ENCODE peak calls at places on chromosomes 2 and 18, in ten cellular contexts. J is colonic mucosa; Z is PC-9; R is nucleus accumbens; F is C1 segment of cervical spinal cord; M is activated naive CD4-positive, alpha-beta T cell treated with anti-CD3 and anti-CD28 coated beads for 36 hours; G is T-helper 17 cell; N is AG04449; H is AG10803; W is Right ventricle myocardium inferior. O is an unnamed sample.

GRCh38 chr18:79699653-79700052 is 20.1 kb downstream of the CTDP1 start:
- DNase-seq in M (no peak), G (no peak), H (no peak), Z (no peak), N (no peak), R (no peak), W (no peak), J (peak; percentile 65), F (no peak), O (no peak)

GRCh38 chr2:162317910-162318279 is 589 bp downstream of the IFIH1 start:
- DNase-seq in W (no peak), G (peak; percentile 11), F (no peak), R (no peak), Z (peak; percentile 27), N (no peak), M (peak; percentile 48), H (peak; percentile 14), J (peak; percentile 57), O (no peak)

GRCh38 chr2:17461087-17461475 is 57.2 kb downstream of the RAD51AP2 start:
- DNase-seq in N (no peak), M (no peak), Z (no peak), W (no peak), G (no peak), H (no peak), J (no peak), R (no peak), F (no peak), O (no peak)

GRCh38 chr18:9885170-9886004 is at the start of gene TXNDC2:
- DNase-seq in J (no peak), W (no peak), R (no peak), N (no peak), M (no peak), F (no peak), H (no peak), Z (no peak), G (no peak), O (no peak)

GRCh38 chr2:237190958-237191692 is 105.4 kb downstream of the COPS8 start:
- DNase-seq in J (no peak), H (no peak), N (no peak), F (no peak), G (no peak), M (no peak), W (no peak), R (no peak), Z (no peak), O (no peak)

GRCh38 chr2:8049851-8050571 is 631.8 kb upstream of the ID2 start:
- DNase-seq in W (no peak), G (no peak), F (no peak), H (no peak), N (no peak), M (peak; percentile 80), J (no peak), Z (no peak), R (no peak), O (no peak)

GRCh38 chr18:10089881-10090280 is 176.1 kb downstream of the VAPA start:
- DNase-seq in Z (no peak), M (no peak), J (no peak), G (no peak), H (no peak), F (no peak), N (no peak), W (no peak), R (no peak), O (no peak)

GRCh38 chr2:148565272-148565894 is 79.2 kb upstream of the EPC2 start:
- DNase-seq in Z (no peak), R (no peak), G (no peak), W (no peak), N (no peak), J (no peak), M (no peak), H (no peak), F (no peak), O (no peak)

GRCh38 chr2:23235292-23235691 is 149.7 kb upstream of the KLHL29 start:
- DNase-seq in J (no peak), R (no peak), H (peak; percentile 52), G (no peak), W (no peak), F (no peak), Z (no peak), N (no peak), M (no peak), O (no peak)

GRCh38 chr2:235494716-235495372 is 1.0 kb downstream of the AGAP1 start:
- DNase-seq in N (no peak), F (peak; percentile 44), H (peak; percentile 48), J (no peak), G (no peak), W (peak; percentile 80), R (no peak), Z (peak; percentile 50), M (peak; percentile 8), O (no peak)

GRCh38 chr2:142290931-142291330 is 160.1 kb upstream of the LRP1B start:
- DNase-seq in N (no peak), G (no peak), W (no peak), F (no peak), J (no peak), H (no peak), R (no peak), M (no peak), Z (no peak), O (no peak)

GRCh38 chr18:32896781-32897547 is 124.1 kb upstream of the KLHL14 start:
- DNase-seq in F (no peak), R (no peak), W (no peak), J (no peak), Z (no peak), M (no peak), G (no peak), N (no peak), H (no peak), O (no peak)

GRCh38 chr2:144111443-144111842 is 408.5 kb downstream of the ZEB2 start:
- DNase-seq in H (peak; percentile 82), W (no peak), G (no peak), Z (peak; percentile 16), M (no peak), N (peak; percentile 83), R (no peak), J (no peak), F (no peak), O (no peak)

GRCh38 chr18:34697891-34698290 is 12.2 kb upstream of the DTNA start:
- DNase-seq in G (no peak), N (no peak), F (no peak), J (no peak), R (no peak), H (no peak), Z (no peak), M (peak; percentile 13), W (no peak), O (no peak)

GRCh38 chr18:50080932-50081560 is 113.9 kb downstream of the MYO5B start:
- DNase-seq in Z (peak; percentile 41), H (no peak), J (no peak), R (no peak), W (no peak), N (no peak), F (no peak), M (no peak), G (no peak), O (no peak)

GRCh38 chr18:43965691-43966090 is 688.4 kb upstream of the SYT4 start:
- DNase-seq in N (no peak), H (no peak), W (no peak), M (no peak), F (no peak), J (no peak), R (no peak), G (no peak), Z (no peak), O (no peak)

GRCh38 chr18:32553640-32554039 is 83.0 kb upstream of the GAREM1 start:
- DNase-seq in M (no peak), H (no peak), N (no peak), W (no peak), R (no peak), J (no peak), Z (no peak), G (no peak), F (no peak), O (no peak)

GRCh38 chr2:138115664-138116063 is 151.4 kb downstream of the HNMT start:
- DNase-seq in H (no peak), J (no peak), W (no peak), M (no peak), G (no peak), F (no peak), R (no peak), N (no peak), Z (no peak), O (no peak)

GRCh38 chr2:45096996-45097395 is 87.7 kb upstream of the SIX2 start:
- DNase-seq in J (no peak), G (no peak), R (no peak), W (no peak), M (no peak), N (no peak), Z (no peak), H (no peak), F (no peak), O (no peak)

GRCh38 chr2:111201214-111201613 is 80.5 kb downstream of the BCL2L11 start:
- DNase-seq in G (no peak), H (no peak), N (no peak), F (no peak), M (no peak), W (no peak), J (no peak), R (no peak), Z (no peak), O (no peak)

GRCh38 chr2:47602996-47603395 is 179.9 kb upstream of the MSH6 start:
- DNase-seq in N (no peak), W (no peak), G (no peak), M (no peak), J (no peak), R (no peak), F (no peak), Z (no peak), H (no peak), O (no peak)